ENCODE peak calls at places on chromosome 9, in four cellular contexts. E, V, Y and S are unnamed samples.

GRCh38 chr9:133953621-133953975 is 38.5 kb downstream of the VAV2 start:
- DNase-seq in E (no peak), V (no peak), Y (no peak), S (no peak)

GRCh38 chr9:277595-278330 is 63.1 kb downstream of the DOCK8 start:
- DNase-seq in E (no peak), V (no peak), Y (no peak), S (no peak)

GRCh38 chr9:98596486-98596885 is 112.2 kb downstream of the GABBR2 start:
- DNase-seq in E (no peak), V (no peak), Y (no peak), S (no peak)

GRCh38 chr9:20760246-20760901 is 76.3 kb downstream of the FOCAD start:
- DNase-seq in E (no peak), V (no peak), Y (no peak), S (no peak)

GRCh38 chr9:8694983-8695588 is 895.5 kb upstream of the DMAC1 start:
- DNase-seq in E (no peak), V (no peak), Y (no peak), S (no peak)

GRCh38 chr9:90022474-90022873 is 417.7 kb downstream of the GADD45G start:
- DNase-seq in E (peak), V (no peak), Y (no peak), S (no peak)

GRCh38 chr9:38634315-38634714 is 13.9 kb upstream of the ANKRD18A start:
- DNase-seq in E (no peak), V (no peak), Y (no peak), S (no peak)

GRCh38 chr9:89498845-89499480 is 1.1 kb upstream of the SEMA4D start:
- DNase-seq in E (no peak), V (peak), Y (peak), S (no peak)

GRCh38 chr9:126275386-126276001 is 51.1 kb upstream of the MVB12B start:
- DNase-seq in E (no peak), V (no peak), Y (no peak), S (no peak)

GRCh38 chr9:77588319-77588937 is 59.7 kb downstream of the GNA14 start:
- DNase-seq in E (no peak), V (no peak), Y (no peak), S (peak)

GRCh38 chr9:95822583-95823431 is 52.7 kb upstream of the ERCC6L2 start:
- DNase-seq in E (no peak), V (no peak), Y (no peak), S (peak)

GRCh38 chr9:138044485-138045383 is 167.2 kb downstream of the CACNA1B start:
- DNase-seq in E (no peak), V (peak), Y (no peak), S (no peak)

GRCh38 chr9:93697352-93698139 is 121.2 kb downstream of the PHF2 start:
- DNase-seq in E (no peak), V (no peak), Y (no peak), S (no peak)

GRCh38 chr9:129069128-129069824 is 11.6 kb upstream of the DOLPP1 start:
- DNase-seq in E (peak), V (peak), Y (peak), S (no peak)

GRCh38 chr9:124983698-124984097 is 42.8 kb upstream of the GOLGA1 start:
- DNase-seq in E (no peak), V (no peak), Y (no peak), S (no peak)

GRCh38 chr9:69121155-69122085 is 52.7 kb upstream of the TJP2 start:
- DNase-seq in E (peak), V (peak), Y (peak), S (peak)
- TF ChIP-seq POLR2A in E (no peak), V (peak), Y (peak), S (no peak)

DNA sequence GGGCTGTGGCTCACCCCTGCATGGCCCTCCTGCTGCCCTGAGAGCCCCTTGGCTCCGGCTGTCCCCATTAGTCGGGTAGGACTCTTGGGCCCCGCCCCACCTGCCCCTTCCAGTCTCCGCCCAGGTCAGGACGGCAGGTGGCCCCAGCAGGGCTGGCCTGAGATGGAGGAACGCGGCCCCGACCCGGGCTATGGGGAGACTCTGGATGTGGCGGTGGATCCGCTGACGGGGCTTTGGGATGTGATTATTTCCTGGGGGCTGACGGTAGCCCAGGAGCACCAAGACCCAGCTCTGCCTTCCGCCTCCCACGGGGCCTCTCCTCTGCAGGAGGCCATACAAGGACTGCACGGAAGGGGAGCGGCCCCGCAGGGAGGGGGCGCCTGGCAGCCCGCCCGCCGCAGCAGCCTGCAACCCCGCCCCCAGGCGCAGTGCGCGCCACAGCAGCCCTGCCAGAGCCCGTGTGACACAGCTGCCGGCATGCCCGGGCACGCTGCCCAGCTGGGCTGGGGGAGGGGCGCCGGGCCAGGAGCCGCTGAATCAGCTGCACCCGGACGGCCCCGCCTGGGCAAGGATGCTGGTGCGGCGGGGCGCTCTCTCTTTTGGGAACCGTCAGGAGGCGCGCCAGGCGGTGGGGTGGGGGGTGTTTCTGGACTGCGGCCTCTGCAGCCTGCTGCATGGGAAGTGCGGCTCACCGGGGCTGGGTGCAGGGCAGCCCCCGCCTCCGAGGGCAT is 9.2 kb downstream of the TMEM250 start:
- DNase-seq in E (peak), V (peak), Y (peak), S (peak)
- TF ChIP-seq POLR2A in E (peak), V (peak), Y (peak), S (peak)

DNA sequence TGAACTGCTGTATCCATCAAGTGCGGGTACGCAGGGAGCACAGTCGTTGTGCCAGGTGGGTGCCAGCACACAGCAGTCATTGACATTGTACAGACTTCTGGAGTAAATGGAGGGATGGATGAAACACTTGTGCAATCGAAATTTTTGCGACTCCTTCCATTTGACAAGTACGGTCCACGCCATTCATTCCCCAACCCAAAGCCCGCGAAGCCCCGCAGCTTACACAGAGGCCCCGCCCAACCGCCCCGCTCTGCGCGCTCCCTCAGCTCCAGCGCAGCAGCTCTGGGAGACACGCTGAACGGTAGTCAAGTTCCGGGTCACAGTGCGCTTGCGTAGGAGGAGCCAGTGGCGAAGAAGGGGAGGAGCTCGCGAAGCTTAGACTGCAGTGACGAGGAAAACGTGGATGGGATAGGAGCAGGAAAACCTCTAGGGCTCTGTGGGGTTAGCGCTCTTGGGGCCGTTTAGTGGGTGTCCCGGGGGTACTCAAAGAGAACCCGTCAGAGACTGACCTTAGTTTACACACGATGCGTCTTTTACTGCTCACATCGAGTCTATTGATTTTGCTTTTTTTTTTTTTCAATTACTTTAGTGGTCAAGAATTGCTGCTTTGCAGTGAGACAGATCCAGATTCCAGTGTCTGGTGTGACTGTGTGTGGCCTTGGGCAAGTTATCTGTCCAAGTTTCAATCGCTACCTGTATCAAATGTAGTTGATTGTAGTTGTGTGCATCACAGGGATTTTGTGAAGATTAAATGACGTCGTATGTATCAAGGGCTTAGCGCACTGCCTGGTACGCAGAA is 15.3 kb upstream of the MSANTD3 start:
- DNase-seq in E (peak), V (peak), Y (peak), S (peak)
- TF ChIP-seq POLR2A in E (peak), V (no peak), Y (no peak), S (peak)

GRCh38 chr9:130237763-130238524 is 27.6 kb upstream of the HMCN2 start:
- DNase-seq in E (peak), V (no peak), Y (no peak), S (no peak)
- TF ChIP-seq POLR2A in E (no peak), V (no peak), Y (no peak), S (no peak)

GRCh38 chr9:4297151-4297794 is 2.6 kb downstream of the GLIS3 start:
- DNase-seq in E (peak), V (peak), Y (peak), S (peak)
- TF ChIP-seq POLR2A in E (no peak), V (no peak), Y (peak), S (no peak)

DNA sequence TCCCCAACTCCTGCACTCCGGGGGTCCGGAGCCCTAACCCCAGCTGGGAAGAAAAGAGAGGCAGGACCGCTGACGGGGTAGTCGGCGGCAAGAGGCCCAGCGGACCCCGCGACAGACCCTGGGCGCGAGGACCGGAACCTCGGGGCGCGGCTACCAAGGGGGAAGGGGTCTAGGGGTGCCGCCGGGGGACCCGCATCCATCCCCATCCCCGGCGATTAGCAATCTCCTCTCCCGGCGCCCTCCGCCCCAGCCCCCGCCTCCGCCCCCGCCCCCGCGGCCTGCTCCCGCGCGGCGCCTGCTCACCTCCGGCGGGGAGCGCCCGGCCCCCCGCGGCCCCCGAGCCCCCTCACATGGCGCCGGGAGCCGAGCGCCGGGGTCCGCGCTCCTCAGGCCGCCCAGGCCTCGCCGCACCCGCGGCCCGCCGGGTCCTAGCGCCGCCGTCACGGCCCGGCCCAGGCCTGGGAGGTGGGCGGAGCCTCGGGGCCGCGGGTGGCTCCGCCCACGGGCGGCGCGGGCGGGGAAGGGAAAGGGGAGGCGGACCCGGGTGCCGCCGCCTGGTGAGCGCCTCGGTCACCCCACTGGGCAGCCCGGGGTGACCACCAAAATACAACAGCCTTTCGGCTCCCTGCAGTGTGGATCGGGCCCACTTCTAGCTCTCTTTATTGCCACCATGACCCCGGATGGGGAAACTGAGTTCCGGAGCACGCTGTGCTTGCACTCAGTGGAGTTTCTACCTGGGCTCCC is at the start of gene ST6GALNAC6:
- DNase-seq in E (peak), V (peak), Y (peak), S (peak)
- TF ChIP-seq POLR2A in E (peak), V (no peak), Y (no peak), S (peak)

GRCh38 chr9:88388203-88388885 is at the start of gene SPIN1:
- DNase-seq in E (peak), V (peak), Y (peak), S (peak)
- TF ChIP-seq POLR2A in E (no peak), V (no peak), Y (no peak), S (peak)